ENCODE peak calls at places on chromosomes 12 and 14, in eight cellular contexts. C is HCT116; S is CD8-positive, alpha-beta memory T cell; X is IMR-90; I is hepatocyte; R is ascending aorta; T is cardiac muscle cell; N is CD8-positive, alpha-beta T cell. W is an unnamed sample.
A peak's percentile ranks its signal among the peaks of the same experiment; 100 is the strongest.

GRCh38 chr14:53542692-53543091 is 389.6 kb upstream of the DDHD1 start:
- DNase-seq in C (no peak), S (no peak), X (peak; percentile 28), I (peak; percentile 40), R (peak; percentile 64), T (peak; percentile 74), N (no peak), W (no peak)

GRCh38 chr14:81435578-81436295 is 35.6 kb upstream of the STON2 start:
- DNase-seq in C (no peak), S (peak; percentile 14), X (peak; percentile 2), I (peak; percentile 82), R (peak; percentile 67), T (peak; percentile 35), N (no peak), W (peak; percentile 63)

GRCh38 chr14:69008411-69008810 is 29.3 kb upstream of the ACTN1 start:
- DNase-seq in C (no peak), S (no peak), X (peak; percentile 64), I (peak; percentile 46), R (no peak), T (peak; percentile 60), N (no peak), W (no peak)

GRCh38 chr12:88579941-88580871 is at the start of gene KITLG:
- DNase-seq in C (peak; percentile 76), S (no peak), X (peak; percentile 87), I (peak; percentile 92), R (peak; percentile 80), T (peak; percentile 93), N (no peak), W (peak; percentile 87)

GRCh38 chr14:75279153-75279738 is 618 bp downstream of the FOS start:
- DNase-seq in C (no peak), S (peak; percentile 80), X (peak; percentile 83), I (peak; percentile 57), R (peak; percentile 84), T (peak; percentile 83), N (peak; percentile 65), W (peak; percentile 82)

GRCh38 chr12:120012067-120012621 is 23.1 kb downstream of the BICDL1 start:
- DNase-seq in C (peak; percentile 18), S (peak; percentile 79), X (peak; percentile 1), I (peak; percentile 38), R (no peak), T (peak; percentile 7), N (peak; percentile 65), W (no peak)

GRCh38 chr12:46219892-46220655 is 48.8 kb downstream of the SLC38A1 start:
- DNase-seq in C (peak; percentile 68), S (peak; percentile 70), X (peak; percentile 86), I (no peak), R (no peak), T (peak; percentile 82), N (peak; percentile 74), W (no peak)

GRCh38 chr12:104591272-104591940 is 134.7 kb downstream of the CHST11 start:
- DNase-seq in C (no peak), S (no peak), X (no peak), I (no peak), R (no peak), T (no peak), N (no peak), W (no peak)

GRCh38 chr14:103688906-103689902 is 26.0 kb downstream of the XRCC3 start:
- DNase-seq in C (no peak), S (no peak), X (no peak), I (no peak), R (no peak), T (peak; percentile 69), N (no peak), W (no peak)

GRCh38 chr12:57889541-57889989 is 43.0 kb upstream of the CTDSP2 start:
- DNase-seq in C (no peak), S (no peak), X (peak; percentile 93), I (peak; percentile 60), R (peak; percentile 95), T (peak; percentile 98), N (no peak), W (no peak)
- H3K4me1 ChIP-seq in C (peaks cover 3% of the 10 kb centered on the region), S (peaks cover 19% of the 10 kb centered on the region), X (peaks cover 45% of the 10 kb centered on the region), I (peaks cover 43% of the 10 kb centered on the region), R (peaks cover 47% of the 10 kb centered on the region), T (peaks cover 46% of the 10 kb centered on the region), N (peaks cover 5% of the 10 kb centered on the region), W (no peaks in the 10 kb centered on the region)

GRCh38 chr12:3087758-3088157 is 10.6 kb downstream of the TSPAN9 start:
- DNase-seq in C (no peak), S (no peak), X (no peak), I (no peak), R (no peak), T (no peak), N (no peak), W (no peak)

GRCh38 chr12:3084742-3085141 is 7.6 kb downstream of the TSPAN9 start:
- DNase-seq in C (no peak), S (no peak), X (no peak), I (no peak), R (no peak), T (no peak), N (no peak), W (no peak)

GRCh38 chr12:3088251-3088650 is 11.1 kb downstream of the TSPAN9 start:
- DNase-seq in C (no peak), S (no peak), X (no peak), I (no peak), R (no peak), T (no peak), N (no peak), W (no peak)

GRCh38 chr12:3085341-3086125 is 8.4 kb downstream of the TSPAN9 start:
- DNase-seq in C (no peak), S (no peak), X (no peak), I (no peak), R (no peak), T (no peak), N (no peak), W (peak; percentile 79)

DNA sequence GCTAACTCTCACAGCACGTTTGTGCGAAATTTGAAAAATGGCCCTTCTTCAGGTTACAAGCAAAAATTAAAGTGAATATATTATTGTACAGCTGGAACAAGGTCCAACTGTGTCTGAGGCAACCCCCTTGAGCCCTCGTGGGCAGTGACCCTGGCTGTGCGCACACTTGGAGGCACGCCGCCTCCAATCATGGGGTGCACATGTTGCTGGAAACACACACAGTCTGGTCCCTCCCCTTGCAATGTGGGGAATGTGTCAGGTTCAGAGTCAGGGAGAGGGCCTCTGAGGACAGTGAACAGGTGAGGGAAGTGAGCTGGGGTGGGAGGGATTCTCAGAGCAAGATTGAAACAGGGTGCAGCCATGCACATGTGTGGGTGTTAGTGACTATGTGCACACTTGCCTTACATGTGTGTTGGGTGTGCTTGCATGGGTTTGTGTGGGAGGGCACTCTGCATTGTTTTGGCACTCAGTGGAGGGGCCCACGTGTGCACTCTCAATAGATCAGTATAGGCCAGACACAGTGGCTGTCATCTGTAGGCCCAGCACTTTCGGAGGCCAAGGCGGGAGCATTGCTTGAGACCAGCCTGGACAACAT is 9.6 kb downstream of the TSPAN9 start:
- DNase-seq in C (no peak), S (no peak), X (no peak), I (no peak), R (no peak), T (no peak), N (no peak), W (peak; percentile 42)
- H3K4me1 ChIP-seq in C (no peaks in the 10 kb centered on the region), S (no peaks in the 10 kb centered on the region), X (no peaks in the 10 kb centered on the region), I (peaks cover 39% of the 10 kb centered on the region), R (no peaks in the 10 kb centered on the region), T (peaks cover 8% of the 10 kb centered on the region), N (no peaks in the 10 kb centered on the region), W (no peaks in the 10 kb centered on the region)

DNA sequence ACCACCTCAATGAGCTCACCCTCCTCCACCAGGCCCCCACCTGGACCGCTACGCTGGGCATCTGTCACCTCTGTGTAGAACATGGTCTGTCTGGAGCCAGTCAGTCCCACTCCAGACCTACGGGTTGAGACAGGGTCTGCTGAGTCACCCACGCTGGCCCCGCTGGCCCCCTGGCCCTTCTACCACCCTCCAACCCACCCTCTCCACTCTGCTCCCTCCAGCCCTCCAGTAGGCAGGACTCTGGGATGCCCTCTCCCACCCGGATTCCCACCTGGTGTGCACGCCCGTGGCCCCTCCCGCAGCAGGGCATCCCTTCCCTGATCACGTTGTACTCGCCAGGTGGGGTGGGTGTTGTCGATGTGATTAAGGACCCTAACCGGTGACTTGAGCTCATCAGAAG is 4.6 kb upstream of the JAG2 start:
- DNase-seq in C (no peak), S (no peak), X (no peak), I (no peak), R (no peak), T (no peak), N (no peak), W (no peak)
- H3K4me1 ChIP-seq in C (peaks cover 27% of the 10 kb centered on the region), S (peaks cover 28% of the 10 kb centered on the region), X (peaks cover 2% of the 10 kb centered on the region), I (peaks cover 5% of the 10 kb centered on the region), R (peaks cover 4% of the 10 kb centered on the region), T (peaks cover 21% of the 10 kb centered on the region), N (peaks cover 39% of the 10 kb centered on the region), W (no peaks in the 10 kb centered on the region)

DNA sequence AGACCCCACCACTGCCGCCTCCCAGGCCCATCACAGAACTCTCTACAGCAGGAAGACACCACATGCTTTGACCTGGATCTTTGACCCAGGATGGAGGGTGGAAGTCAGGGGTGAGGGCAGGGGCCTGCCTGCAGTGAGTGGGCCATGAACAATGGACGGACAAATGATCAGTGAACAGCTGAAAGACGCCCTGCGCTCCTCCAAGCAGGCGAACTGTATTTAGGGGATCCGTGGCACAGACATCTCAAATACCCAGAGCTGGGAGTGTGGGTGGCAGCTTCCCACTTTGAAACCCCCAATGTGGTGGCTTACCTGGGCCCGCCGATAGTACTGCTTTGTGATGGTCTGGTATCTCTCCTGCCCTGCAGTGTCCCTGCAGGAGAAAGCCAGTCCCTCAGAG is 8.7 kb upstream of the GPX2 start:
- DNase-seq in C (no peak), S (no peak), X (no peak), I (no peak), R (no peak), T (no peak), N (no peak), W (no peak)
- H3K4me1 ChIP-seq in C (no peaks in the 10 kb centered on the region), S (no peaks in the 10 kb centered on the region), X (no peaks in the 10 kb centered on the region), I (no peaks in the 10 kb centered on the region), R (peaks cover 3% of the 10 kb centered on the region), T (no peaks in the 10 kb centered on the region), N (peaks cover 7% of the 10 kb centered on the region), W (peaks cover 30% of the 10 kb centered on the region)

DNA sequence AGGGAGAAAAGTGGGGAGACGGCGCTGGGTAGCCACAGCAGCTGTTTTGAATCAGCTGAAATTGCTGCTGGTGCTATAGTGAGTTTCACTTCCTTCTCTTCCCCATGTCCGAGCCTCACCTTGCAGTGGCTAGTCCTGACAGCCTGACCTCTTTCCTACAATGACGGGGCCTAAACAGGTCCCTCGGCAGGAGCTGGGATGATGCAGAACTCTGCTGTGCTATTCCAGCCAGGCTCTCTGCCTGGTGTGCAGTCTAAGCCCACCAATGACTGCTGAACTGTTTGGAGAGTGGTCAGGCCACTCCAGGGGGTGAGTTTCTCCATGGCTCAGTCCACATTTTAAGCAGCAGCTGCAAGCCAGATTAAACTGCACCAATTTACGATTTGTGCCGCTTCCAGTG is 207.3 kb downstream of the TTC7B start:
- DNase-seq in C (no peak), S (no peak), X (no peak), I (no peak), R (no peak), T (no peak), N (no peak), W (no peak)
- H3K4me1 ChIP-seq in C (no peaks in the 10 kb centered on the region), S (no peaks in the 10 kb centered on the region), X (peaks cover under 1% of the 10 kb centered on the region), I (no peaks in the 10 kb centered on the region), R (peaks cover 3% of the 10 kb centered on the region), T (peaks cover 12% of the 10 kb centered on the region), N (no peaks in the 10 kb centered on the region), W (no peaks in the 10 kb centered on the region)

W was measured in right lobe of liver.